ENCODE peak calls at places on chromosomes 2 and 18, in nine cellular contexts. One of them, this sample, is unnamed.

GRCh38 chr2:29528891-29529520 is 392.4 kb downstream of the ALK start:
- DNase-seq in aorta: no peak
- DNase-seq in breast epithelium: no peak
- DNase-seq in HEK293T: no peak
- DNase-seq in caudate nucleus: peak; percentile 53
- DNase-seq in retinal pigment epithelial cell: no peak
- DNase-seq in A172: peak; percentile 20
- DNase-seq in adipocyte: peak; percentile 67
- DNase-seq in GM20000: no peak
- DNase-seq in this sample: no peak

GRCh38 chr2:98647636-98648035 is 39.2 kb downstream of the UNC50 start:
- DNase-seq in aorta: no peak
- DNase-seq in breast epithelium: no peak
- DNase-seq in HEK293T: no peak
- DNase-seq in caudate nucleus: no peak
- DNase-seq in retinal pigment epithelial cell: no peak
- DNase-seq in A172: no peak
- DNase-seq in adipocyte: no peak
- DNase-seq in GM20000: no peak
- DNase-seq in this sample: no peak

GRCh38 chr2:5319493-5319892 is 372.7 kb upstream of the SOX11 start:
- DNase-seq in aorta: no peak
- DNase-seq in breast epithelium: no peak
- DNase-seq in HEK293T: no peak
- DNase-seq in caudate nucleus: no peak
- DNase-seq in retinal pigment epithelial cell: no peak
- DNase-seq in A172: no peak
- DNase-seq in adipocyte: no peak
- DNase-seq in GM20000: no peak
- DNase-seq in this sample: no peak

GRCh38 chr2:42125887-42126594 is 43.1 kb upstream of the EML4 start:
- DNase-seq in aorta: no peak
- DNase-seq in breast epithelium: no peak
- DNase-seq in HEK293T: no peak
- DNase-seq in caudate nucleus: no peak
- DNase-seq in retinal pigment epithelial cell: no peak
- DNase-seq in A172: peak; percentile 81
- DNase-seq in adipocyte: no peak
- DNase-seq in GM20000: no peak
- DNase-seq in this sample: no peak

GRCh38 chr18:43692291-43692690 is 415.0 kb upstream of the SYT4 start:
- DNase-seq in aorta: no peak
- DNase-seq in breast epithelium: no peak
- DNase-seq in HEK293T: no peak
- DNase-seq in caudate nucleus: no peak
- DNase-seq in retinal pigment epithelial cell: peak; percentile 4
- DNase-seq in A172: no peak
- DNase-seq in adipocyte: peak; percentile 30
- DNase-seq in GM20000: no peak
- DNase-seq in this sample: no peak

GRCh38 chr2:49261791-49262190 is 107.5 kb upstream of the FSHR start:
- DNase-seq in aorta: no peak
- DNase-seq in breast epithelium: no peak
- DNase-seq in HEK293T: no peak
- DNase-seq in caudate nucleus: no peak
- DNase-seq in retinal pigment epithelial cell: no peak
- DNase-seq in A172: no peak
- DNase-seq in adipocyte: no peak
- DNase-seq in GM20000: no peak
- DNase-seq in this sample: no peak

GRCh38 chr2:189379287-189379630 is 62.0 kb upstream of the WDR75 start:
- DNase-seq in aorta: no peak
- DNase-seq in breast epithelium: no peak
- DNase-seq in HEK293T: no peak
- DNase-seq in caudate nucleus: no peak
- DNase-seq in retinal pigment epithelial cell: no peak
- DNase-seq in A172: peak; percentile 87
- DNase-seq in adipocyte: peak; percentile 69
- DNase-seq in GM20000: no peak
- DNase-seq in this sample: no peak

GRCh38 chr2:48194641-48195040 is 288.3 kb upstream of the FBXO11 start:
- DNase-seq in aorta: no peak
- DNase-seq in breast epithelium: no peak
- DNase-seq in HEK293T: no peak
- DNase-seq in caudate nucleus: no peak
- DNase-seq in retinal pigment epithelial cell: no peak
- DNase-seq in A172: no peak
- DNase-seq in adipocyte: no peak
- DNase-seq in GM20000: no peak
- DNase-seq in this sample: no peak

GRCh38 chr2:10935953-10936942 is 24.5 kb downstream of the KCNF1 start:
- DNase-seq in aorta: no peak
- DNase-seq in breast epithelium: no peak
- DNase-seq in HEK293T: peak; percentile 35
- DNase-seq in caudate nucleus: peak; percentile 24
- DNase-seq in retinal pigment epithelial cell: peak; percentile 30
- DNase-seq in A172: peak; percentile 99
- DNase-seq in adipocyte: peak; percentile 89
- DNase-seq in GM20000: no peak
- DNase-seq in this sample: no peak

GRCh38 chr18:4096501-4096900 is 358.6 kb downstream of the DLGAP1 start:
- DNase-seq in aorta: no peak
- DNase-seq in breast epithelium: no peak
- DNase-seq in HEK293T: no peak
- DNase-seq in caudate nucleus: no peak
- DNase-seq in retinal pigment epithelial cell: no peak
- DNase-seq in A172: no peak
- DNase-seq in adipocyte: no peak
- DNase-seq in GM20000: no peak
- DNase-seq in this sample: no peak

GRCh38 chr2:142170847-142171246 is 40.0 kb upstream of the LRP1B start:
- DNase-seq in aorta: no peak
- DNase-seq in breast epithelium: no peak
- DNase-seq in HEK293T: no peak
- DNase-seq in caudate nucleus: no peak
- DNase-seq in retinal pigment epithelial cell: no peak
- DNase-seq in A172: no peak
- DNase-seq in adipocyte: no peak
- DNase-seq in GM20000: no peak
- DNase-seq in this sample: no peak

GRCh38 chr2:170530284-170530745 is 184.8 kb upstream of the SP5 start:
- DNase-seq in aorta: peak; percentile 85
- DNase-seq in breast epithelium: peak; percentile 62
- DNase-seq in HEK293T: peak; percentile 69
- DNase-seq in caudate nucleus: no peak
- DNase-seq in retinal pigment epithelial cell: no peak
- DNase-seq in A172: peak; percentile 49
- DNase-seq in adipocyte: peak; percentile 48
- DNase-seq in GM20000: no peak
- DNase-seq in this sample: no peak

GRCh38 chr2:199136681-199137080 is 321.1 kb downstream of the SATB2 start:
- DNase-seq in aorta: no peak
- DNase-seq in breast epithelium: no peak
- DNase-seq in HEK293T: no peak
- DNase-seq in caudate nucleus: peak; percentile 38
- DNase-seq in retinal pigment epithelial cell: peak; percentile 55
- DNase-seq in A172: peak; percentile 86
- DNase-seq in adipocyte: peak; percentile 56
- DNase-seq in GM20000: no peak
- DNase-seq in this sample: no peak

GRCh38 chr2:208638059-208638458 is 231.5 kb downstream of the PTH2R start:
- DNase-seq in aorta: no peak
- DNase-seq in breast epithelium: no peak
- DNase-seq in HEK293T: no peak
- DNase-seq in caudate nucleus: no peak
- DNase-seq in retinal pigment epithelial cell: no peak
- DNase-seq in A172: no peak
- DNase-seq in adipocyte: no peak
- DNase-seq in GM20000: no peak
- DNase-seq in this sample: no peak

GRCh38 chr18:51195602-51196115 is 1.8 kb downstream of the MEX3C start:
- DNase-seq in aorta: no peak
- DNase-seq in breast epithelium: no peak
- DNase-seq in HEK293T: peak; percentile 11
- DNase-seq in caudate nucleus: no peak
- DNase-seq in retinal pigment epithelial cell: peak; percentile 47
- DNase-seq in A172: peak; percentile 41
- DNase-seq in adipocyte: peak; percentile 65
- DNase-seq in GM20000: peak; percentile 10
- DNase-seq in this sample: peak; percentile 71

GRCh38 chr2:152585830-152586484 is 131.3 kb downstream of the PRPF40A start:
- DNase-seq in aorta: no peak
- DNase-seq in breast epithelium: no peak
- DNase-seq in HEK293T: no peak
- DNase-seq in caudate nucleus: no peak
- DNase-seq in retinal pigment epithelial cell: peak; percentile 95
- DNase-seq in A172: peak; percentile 92
- DNase-seq in adipocyte: peak; percentile 89
- DNase-seq in GM20000: no peak
- DNase-seq in this sample: no peak

GRCh38 chr2:47501374-47502200 is 98.6 kb downstream of the MSH2 start:
- DNase-seq in aorta: no peak
- DNase-seq in breast epithelium: no peak
- DNase-seq in HEK293T: no peak
- DNase-seq in caudate nucleus: no peak
- DNase-seq in retinal pigment epithelial cell: no peak
- DNase-seq in A172: peak; percentile 80
- DNase-seq in adipocyte: no peak
- DNase-seq in GM20000: no peak
- DNase-seq in this sample: no peak